ENCODE peak calls at places on chromosomes 7 and 10, in seven cellular contexts. P is RCC 7860; F is cerebellar cortex; C is stimulated activated CD8-positive, alpha-beta memory T cell treated with anti-CD3 and anti-CD28 coated beads, Interleukin-4, amount 100 ng/mL, for 1 hour; D is kidney tubule cell; N is H7; W is head of caudate nucleus. L is an unnamed sample.

GRCh38 chr10:30639946-30640786 is 10.6 kb upstream of the LYZL2 start:
- DNase-seq in P (peak; percentile 38), F (peak; percentile 31), C (no peak), D (peak; percentile 61), N (peak; percentile 41), W (no peak), L (peak; percentile 16)

GRCh38 chr7:22357311-22358175 is 589 bp upstream of the RAPGEF5 start:
- DNase-seq in P (peak; percentile 20), F (no peak), C (no peak), D (peak; percentile 92), N (peak; percentile 43), W (no peak), L (no peak)

GRCh38 chr10:22325272-22325947 is 4.5 kb downstream of the BMI1 start:
- DNase-seq in P (peak; percentile 50), F (peak; percentile 63), C (no peak), D (peak; percentile 73), N (peak; percentile 95), W (peak; percentile 64), L (peak; percentile 25)

GRCh38 chr10:68053553-68053952 is 21.5 kb downstream of the HERC4 start:
- DNase-seq in P (no peak), F (no peak), C (no peak), D (no peak), N (no peak), W (no peak), L (no peak)

GRCh38 chr7:46559194-46559576 is 638.1 kb upstream of the IGFBP3 start:
- DNase-seq in P (peak; percentile 74), F (no peak), C (no peak), D (peak; percentile 59), N (no peak), W (no peak), L (no peak)

GRCh38 chr7:96236198-96237039 is 85.5 kb downstream of the SLC25A13 start:
- DNase-seq in P (peak; percentile 83), F (no peak), C (no peak), D (peak; percentile 87), N (no peak), W (no peak), L (no peak)

GRCh38 chr7:42181566-42181965 is 55.4 kb downstream of the GLI3 start:
- DNase-seq in P (no peak), F (no peak), C (no peak), D (no peak), N (no peak), W (no peak), L (no peak)

GRCh38 chr7:158705234-158705890 is 758 bp upstream of the NCAPG2 start:
- DNase-seq in P (no peak), F (peak; percentile 34), C (no peak), D (no peak), N (no peak), W (peak; percentile 16), L (no peak)

GRCh38 chr10:121485443-121486139 is 112.7 kb downstream of the FGFR2 start:
- DNase-seq in P (no peak), F (no peak), C (no peak), D (no peak), N (no peak), W (peak; percentile 42), L (no peak)

GRCh38 chr10:99982728-99983127 is 27.0 kb downstream of the DNMBP start:
- DNase-seq in P (no peak), F (no peak), C (no peak), D (no peak), N (no peak), W (no peak), L (no peak)

GRCh38 chr10:97498841-97499560 is at the start of gene UBTD1:
- DNase-seq in P (peak; percentile 16), F (no peak), C (no peak), D (no peak), N (peak; percentile 87), W (peak; percentile 34), L (no peak)

GRCh38 chr10:107732045-107732444 is 567.5 kb upstream of the SORCS1 start:
- DNase-seq in P (no peak), F (no peak), C (no peak), D (no peak), N (no peak), W (no peak), L (no peak)

GRCh38 chr7:4103352-4104091 is 578.6 kb upstream of the FOXK1 start:
- DNase-seq in P (peak; percentile 20), F (no peak), C (no peak), D (peak; percentile 45), N (peak; percentile 70), W (no peak), L (no peak)

GRCh38 chr7:106679153-106679931 is 18.4 kb upstream of the CCDC71L start:
- DNase-seq in P (peak; percentile 95), F (no peak), C (no peak), D (peak; percentile 96), N (no peak), W (no peak), L (no peak)

GRCh38 chr10:129727071-129727470 is 237.0 kb downstream of the EBF3 start:
- DNase-seq in P (no peak), F (no peak), C (no peak), D (no peak), N (peak; percentile 4), W (no peak), L (no peak)

GRCh38 chr10:125038637-125039036 is 96.7 kb downstream of the ZRANB1 start:
- DNase-seq in P (peak; percentile 7), F (peak; percentile 75), C (no peak), D (peak; percentile 54), N (peak; percentile 77), W (peak; percentile 54), L (no peak)